ENCODE peak calls at places on chromosomes 3 and 15, in ten cellular contexts. N, X, D, G, Y, P, E, A, C and Q are unnamed samples.

GRCh38 chr3:194224536-194224935 is 88.6 kb downstream of the HES1 start:
- DNase-seq in N (no peak), X (peak), D (no peak), G (no peak), Y (no peak), P (no peak), E (no peak), A (no peak), C (no peak), Q (no peak)

GRCh38 chr3:127394031-127394430 is 106.2 kb upstream of the PRR20G start:
- DNase-seq in N (no peak), X (no peak), D (no peak), G (no peak), Y (no peak), P (peak), E (no peak), A (no peak), C (no peak), Q (no peak)

GRCh38 chr3:188061133-188061532 is 92.8 kb upstream of the LPP start:
- DNase-seq in N (peak), X (no peak), D (peak), G (no peak), Y (peak), P (no peak), E (no peak), A (no peak), C (peak), Q (peak)

GRCh38 chr15:23690015-23690414 is 2.9 kb upstream of the NDN start:
- DNase-seq in N (no peak), X (no peak), D (no peak), G (no peak), Y (no peak), P (no peak), E (no peak), A (no peak), C (no peak), Q (no peak)

GRCh38 chr3:33425456-33425855 is 14.7 kb downstream of the UBP1 start:
- DNase-seq in N (no peak), X (peak), D (no peak), G (no peak), Y (no peak), P (no peak), E (no peak), A (no peak), C (no peak), Q (no peak)

GRCh38 chr15:69209661-69210060 is 49.2 kb downstream of the GLCE start:
- DNase-seq in N (no peak), X (no peak), D (no peak), G (no peak), Y (no peak), P (no peak), E (no peak), A (no peak), C (peak), Q (no peak)

GRCh38 chr3:41295740-41296139 is 96.4 kb downstream of the CTNNB1 start:
- DNase-seq in N (no peak), X (no peak), D (no peak), G (no peak), Y (no peak), P (no peak), E (no peak), A (no peak), C (no peak), Q (no peak)

GRCh38 chr3:10647376-10647775 is 142.0 kb upstream of the ATP2B2 start:
- DNase-seq in N (peak), X (no peak), D (no peak), G (no peak), Y (no peak), P (no peak), E (no peak), A (no peak), C (no peak), Q (no peak)

GRCh38 chr3:76871655-76872054 is 168.2 kb upstream of the ROBO2 start:
- DNase-seq in N (no peak), X (no peak), D (no peak), G (no peak), Y (no peak), P (no peak), E (no peak), A (no peak), C (no peak), Q (no peak)

GRCh38 chr3:150830094-150830681 is 67.2 kb upstream of the SIAH2 start:
- DNase-seq in N (no peak), X (no peak), D (no peak), G (no peak), Y (no peak), P (no peak), E (peak), A (no peak), C (no peak), Q (no peak)

GRCh38 chr3:125051715-125052581 is 3.8 kb downstream of the HEG1 start:
- DNase-seq in N (peak), X (peak), D (peak), G (peak), Y (peak), P (peak), E (peak), A (no peak), C (peak), Q (peak)

GRCh38 chr3:63774776-63775175 is 44.3 kb upstream of the C3orf49 start:
- DNase-seq in N (no peak), X (peak), D (no peak), G (no peak), Y (no peak), P (no peak), E (no peak), A (no peak), C (no peak), Q (no peak)

GRCh38 chr15:48361690-48362089 is 30.5 kb downstream of the DUT start:
- DNase-seq in N (no peak), X (no peak), D (no peak), G (no peak), Y (peak), P (no peak), E (no peak), A (no peak), C (no peak), Q (no peak)

GRCh38 chr15:81288040-81288439 is 35.9 kb downstream of the STARD5 start:
- DNase-seq in N (peak), X (no peak), D (no peak), G (no peak), Y (no peak), P (no peak), E (no peak), A (no peak), C (no peak), Q (peak)

GRCh38 chr3:144031938-144032337 is 60.3 kb downstream of the DIPK2A start:
- DNase-seq in N (peak), X (peak), D (peak), G (peak), Y (no peak), P (peak), E (no peak), A (no peak), C (no peak), Q (no peak)

GRCh38 chr15:68385671-68386586 is 46.0 kb downstream of the ITGA11 start:
- DNase-seq in N (peak), X (no peak), D (no peak), G (no peak), Y (no peak), P (no peak), E (no peak), A (no peak), C (no peak), Q (no peak)

GRCh38 chr3:94303897-94304296 is 241.0 kb downstream of the NSUN3 start:
- DNase-seq in N (no peak), X (peak), D (no peak), G (peak), Y (peak), P (peak), E (no peak), A (no peak), C (no peak), Q (no peak)

GRCh38 chr15:52247032-52247431 is 48.6 kb downstream of the MYO5C start:
- DNase-seq in N (no peak), X (peak), D (peak), G (no peak), Y (peak), P (no peak), E (no peak), A (no peak), C (no peak), Q (no peak)

GRCh38 chr15:84810073-84810840 is 6.9 kb upstream of the ALPK3 start:
- DNase-seq in N (peak), X (no peak), D (no peak), G (no peak), Y (peak), P (no peak), E (no peak), A (no peak), C (no peak), Q (no peak)

GRCh38 chr3:149968216-149968615 is 2.5 kb downstream of the PFN2 start:
- DNase-seq in N (no peak), X (no peak), D (peak), G (no peak), Y (peak), P (no peak), E (no peak), A (no peak), C (no peak), Q (no peak)

GRCh38 chr15:40960926-40961325 is 7.7 kb downstream of the CHAC1 start:
- DNase-seq in N (no peak), X (no peak), D (no peak), G (no peak), Y (no peak), P (no peak), E (no peak), A (no peak), C (no peak), Q (no peak)

GRCh38 chr3:174716956-174717355 is 142.2 kb upstream of the NAALADL2 start:
- DNase-seq in N (no peak), X (no peak), D (no peak), G (no peak), Y (no peak), P (no peak), E (no peak), A (no peak), C (no peak), Q (no peak)

GRCh38 chr3:192514754-192515660 is 212.3 kb downstream of the FGF12 start:
- DNase-seq in N (no peak), X (no peak), D (no peak), G (peak), Y (no peak), P (no peak), E (peak), A (no peak), C (no peak), Q (peak)

DNA sequence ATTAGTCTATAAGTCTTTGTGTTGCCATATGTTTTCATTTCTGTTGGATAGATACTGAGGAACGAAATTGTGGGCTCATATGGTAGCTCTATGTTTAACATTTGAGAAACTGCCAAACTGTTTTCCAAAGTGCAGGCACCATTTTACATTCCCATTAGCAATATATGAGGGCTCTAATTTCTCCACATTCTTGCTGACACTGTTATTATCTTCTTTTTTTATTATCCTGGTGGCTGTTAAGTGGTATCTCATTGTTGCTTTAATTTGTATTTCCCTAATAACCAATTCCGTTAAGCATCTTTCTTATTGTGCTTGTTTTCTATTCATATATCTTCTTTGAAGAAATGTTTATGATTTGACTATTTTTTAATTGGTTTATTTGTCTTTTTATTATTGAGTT is 1.9 kb upstream of the PIK3R4 start:
- DNase-seq in N (no peak), X (no peak), D (no peak), G (no peak), Y (no peak), P (no peak), E (no peak), A (no peak), C (no peak), Q (no peak)
- H3K4me3 ChIP-seq in N (peak), X (peak), D (no peak), G (no peak), Y (no peak), P (no peak), E (no peak), A (peak), C (peak), Q (no peak)

DNA sequence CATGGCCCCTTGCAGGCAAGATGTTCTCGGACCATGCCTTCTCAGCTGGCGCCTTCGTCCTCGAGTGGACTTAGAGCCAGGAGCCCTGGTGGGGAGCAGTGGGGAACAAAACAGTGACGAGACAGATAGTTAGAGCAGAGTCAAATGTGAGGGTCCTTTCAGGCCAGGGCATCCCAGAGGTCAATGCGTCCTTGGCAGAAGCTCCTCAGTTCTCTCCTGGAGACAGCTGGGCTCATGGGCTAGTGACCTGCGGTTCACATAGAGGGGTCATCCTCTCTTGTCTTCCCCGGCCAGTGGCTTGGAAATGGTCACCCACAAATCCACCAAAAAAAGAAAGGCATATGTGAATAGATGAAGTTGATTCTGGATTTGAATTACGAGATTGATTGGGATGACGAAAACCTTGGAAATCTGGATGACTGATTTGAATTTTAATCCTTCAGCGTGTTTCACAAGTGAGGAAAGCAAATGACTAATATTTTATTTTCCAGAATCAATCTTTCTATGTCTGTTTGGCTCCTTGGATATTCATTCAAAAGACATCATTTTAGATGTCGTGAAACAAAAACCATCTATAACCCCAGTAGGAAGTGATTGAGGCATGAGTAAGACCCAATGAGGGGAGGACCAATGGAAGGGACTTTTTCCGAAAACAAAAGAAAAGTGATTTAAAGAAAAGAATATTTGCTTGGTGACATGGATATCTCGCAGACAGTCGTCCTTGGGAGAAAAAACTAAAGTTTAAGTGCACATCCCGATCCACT is 84.5 kb downstream of the ASB7 start:
- DNase-seq in N (no peak), X (peak), D (no peak), G (no peak), Y (peak), P (no peak), E (no peak), A (no peak), C (no peak), Q (no peak)
- H3K4me3 ChIP-seq in N (no peak), X (peak), D (no peak), G (no peak), Y (no peak), P (no peak), E (no peak), A (no peak), C (no peak), Q (no peak)

GRCh38 chr3:126197854-126198584 is 17.6 kb upstream of the ALDH1L1 start:
- DNase-seq in N (peak), X (peak), D (peak), G (peak), Y (peak), P (peak), E (peak), A (peak), C (peak), Q (no peak)

GRCh38 chr3:126201168-126201567 is 20.8 kb upstream of the ALDH1L1 start:
- DNase-seq in N (no peak), X (no peak), D (no peak), G (no peak), Y (no peak), P (no peak), E (no peak), A (no peak), C (no peak), Q (no peak)

GRCh38 chr3:126200534-126200933 is 20.1 kb upstream of the ALDH1L1 start:
- DNase-seq in N (no peak), X (peak), D (no peak), G (no peak), Y (no peak), P (no peak), E (no peak), A (no peak), C (no peak), Q (no peak)

GRCh38 chr3:126197343-126197742 is 17.0 kb upstream of the ALDH1L1 start:
- DNase-seq in N (no peak), X (no peak), D (no peak), G (no peak), Y (no peak), P (no peak), E (no peak), A (no peak), C (no peak), Q (no peak)

GRCh38 chr3:126199256-126199655 is 18.9 kb upstream of the ALDH1L1 start:
- DNase-seq in N (no peak), X (no peak), D (no peak), G (no peak), Y (no peak), P (no peak), E (no peak), A (no peak), C (no peak), Q (no peak)
- H3K4me3 ChIP-seq in N (no peak), X (no peak), D (no peak), G (no peak), Y (no peak), P (no peak), E (no peak), A (no peak), C (no peak), Q (no peak)

GRCh38 chr15:61383421-61383820 is 154.3 kb upstream of the RORA start:
- DNase-seq in N (no peak), X (peak), D (peak), G (no peak), Y (peak), P (no peak), E (no peak), A (no peak), C (no peak), Q (no peak)
- H3K4me3 ChIP-seq in N (no peak), X (no peak), D (no peak), G (no peak), Y (no peak), P (no peak), E (no peak), A (no peak), C (no peak), Q (no peak)

GRCh38 chr3:36945326-36945980 is 599 bp upstream of the TRANK1 start:
- DNase-seq in N (no peak), X (no peak), D (no peak), G (no peak), Y (no peak), P (no peak), E (no peak), A (no peak), C (no peak), Q (no peak)
- H3K4me3 ChIP-seq in N (peak), X (peak), D (no peak), G (peak), Y (no peak), P (peak), E (peak), A (peak), C (no peak), Q (peak)

GRCh38 chr15:101126618-101127502 is 125.0 kb downstream of the CHSY1 start:
- DNase-seq in N (no peak), X (peak), D (no peak), G (no peak), Y (peak), P (no peak), E (no peak), A (no peak), C (peak), Q (no peak)
- H3K4me3 ChIP-seq in N (peak), X (no peak), D (no peak), G (no peak), Y (no peak), P (no peak), E (no peak), A (no peak), C (peak), Q (no peak)